ENCODE peak calls at places on chromosomes 2 and 18, in ten cellular contexts. X, H, M, B, O, U, E, S, Z and W are unnamed samples.

GRCh38 chr2:23375448-23375847 is 9.5 kb upstream of the KLHL29 start:
- DNase-seq in S (no peak), X (no peak), B (no peak), E (no peak), O (no peak), U (no peak), M (no peak), H (no peak), Z (peak; percentile 51), W (no peak)

GRCh38 chr2:112615051-112615450 is 30.6 kb downstream of the CHCHD5 start:
- DNase-seq in X (peak; percentile 30), U (no peak), B (no peak), Z (no peak), E (no peak), O (no peak), H (no peak), M (no peak), S (no peak), W (no peak)

GRCh38 chr2:61763605-61764034 is 90.2 kb downstream of the FAM161A start:
- DNase-seq in S (peak; percentile 78), U (peak; percentile 93), H (peak; percentile 88), Z (peak; percentile 93), X (peak; percentile 94), O (no peak), M (no peak), B (peak; percentile 80), E (no peak), W (no peak)

GRCh38 chr2:36456227-36456788 is 100.7 kb downstream of the CRIM1 start:
- DNase-seq in Z (peak; percentile 91), E (no peak), U (peak; percentile 81), B (peak; percentile 72), M (no peak), O (peak; percentile 58), H (peak; percentile 53), X (peak; percentile 80), S (peak; percentile 61), W (peak; percentile 62)

GRCh38 chr2:220270506-220271070 is 643.2 kb downstream of the SLC4A3 start:
- DNase-seq in S (no peak), X (no peak), B (no peak), U (no peak), E (no peak), M (no peak), O (no peak), H (no peak), Z (no peak), W (no peak)

GRCh38 chr2:63763336-63764056 is 78.2 kb upstream of the UGP2 start:
- DNase-seq in Z (peak; percentile 15), X (no peak), B (no peak), U (no peak), M (no peak), O (no peak), S (no peak), H (no peak), E (no peak), W (no peak)

GRCh38 chr2:19685713-19686112 is 216.1 kb downstream of the TTC32 start:
- DNase-seq in S (no peak), Z (no peak), M (no peak), E (no peak), H (no peak), O (no peak), B (no peak), U (no peak), X (no peak), W (peak; percentile 58)

GRCh38 chr18:3450358-3451107 is 561 bp downstream of the TGIF1 start:
- DNase-seq in O (peak; percentile 72), B (peak; percentile 74), E (peak; percentile 37), Z (peak; percentile 88), M (peak; percentile 23), U (peak; percentile 88), X (peak; percentile 92), S (peak; percentile 71), H (peak; percentile 53), W (peak; percentile 81)

GRCh38 chr2:31287681-31288080 is 53.7 kb downstream of the EHD3 start:
- DNase-seq in S (no peak), U (no peak), O (no peak), X (no peak), M (no peak), H (no peak), E (no peak), Z (peak; percentile 74), B (peak; percentile 14), W (peak; percentile 87)

GRCh38 chr2:127893494-127893893 is 7.7 kb upstream of the AMMECR1L start:
- DNase-seq in E (no peak), Z (no peak), U (no peak), H (no peak), M (no peak), S (no peak), B (no peak), O (no peak), X (no peak), W (no peak)

DNA sequence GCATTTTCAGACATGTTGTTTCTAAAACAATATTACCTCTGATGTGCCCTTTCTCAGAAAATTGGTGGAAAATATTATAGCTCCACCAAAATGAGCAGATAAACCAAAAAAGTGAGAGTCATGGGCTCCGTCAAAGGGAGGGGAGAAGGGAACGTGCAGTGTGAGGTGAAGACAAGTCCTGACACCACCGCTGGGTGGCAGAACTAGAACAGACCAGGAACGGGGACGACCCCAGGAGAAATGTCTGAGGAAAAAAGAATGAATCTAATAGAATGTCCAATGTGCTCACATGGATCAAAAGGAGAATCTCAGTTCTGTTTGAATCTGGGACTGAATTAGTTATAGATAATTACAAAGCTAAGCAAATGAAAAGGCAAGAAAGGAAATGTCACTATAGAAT is 22.6 kb upstream of the BCL2 start:
- DNase-seq in M (no peak), U (no peak), B (no peak), X (no peak), O (peak; percentile 40), Z (peak; percentile 53), E (no peak), H (no peak), S (no peak), W (no peak)
- H3K36me3 ChIP-seq in M (peaks cover 26% of the 10 kb centered on the region), U (peaks cover 4% of the 10 kb centered on the region), B (peaks cover 55% of the 10 kb centered on the region), X (peaks cover 9% of the 10 kb centered on the region), O (peaks cover 15% of the 10 kb centered on the region), Z (peaks cover 27% of the 10 kb centered on the region), E (peaks cover 90% of the 10 kb centered on the region), H (peaks cover 67% of the 10 kb centered on the region), S (peaks cover 26% of the 10 kb centered on the region), W (peaks cover 77% of the 10 kb centered on the region)

GRCh38 chr2:71331581-71332412 is at the start of gene ZNF638:
- DNase-seq in E (peak; percentile 52), Z (peak; percentile 95), X (peak; percentile 96), S (peak; percentile 89), U (peak; percentile 97), M (peak; percentile 93), B (peak; percentile 78), O (peak; percentile 82), H (peak; percentile 96), W (peak; percentile 98)

GRCh38 chr2:71332413-71332866 is 858 bp downstream of the ZNF638 start:
- DNase-seq in U (no peak), Z (no peak), X (no peak), E (no peak), O (no peak), H (no peak), B (no peak), S (no peak), M (no peak), W (no peak)

GRCh38 chr2:71336384-71336783 is 4.8 kb downstream of the ZNF638 start:
- DNase-seq in E (no peak), M (no peak), Z (no peak), X (no peak), S (no peak), U (no peak), B (no peak), O (no peak), H (no peak), W (no peak)

GRCh38 chr2:71330585-71331330 is 824 bp upstream of the ZNF638 start:
- DNase-seq in O (no peak), Z (peak; percentile 60), U (no peak), X (no peak), M (no peak), B (no peak), S (no peak), H (no peak), E (no peak), W (no peak)

DNA sequence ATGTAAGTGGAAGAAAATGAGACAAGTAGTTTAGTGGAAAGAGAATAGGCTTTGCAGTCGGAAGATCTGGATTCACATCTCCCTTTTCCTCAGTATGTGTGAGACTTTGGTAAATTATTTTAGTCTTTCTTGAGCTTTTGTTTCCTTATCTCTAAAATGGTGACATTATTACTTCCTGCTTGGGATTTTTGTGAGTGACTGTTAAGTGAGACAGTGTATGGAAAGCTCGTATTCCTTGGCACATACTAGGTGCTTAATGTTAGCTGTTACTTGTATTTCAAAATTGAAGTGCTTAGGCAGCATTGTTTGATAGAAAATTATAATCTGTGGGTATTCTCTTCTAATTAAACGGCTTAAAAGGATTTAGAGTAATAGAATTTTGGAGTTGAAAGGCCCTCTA is 2.0 kb downstream of the ZNF638 start:
- DNase-seq in X (no peak), E (no peak), H (no peak), S (no peak), O (no peak), Z (no peak), M (no peak), B (no peak), U (no peak), W (no peak)
- H3K27ac ChIP-seq in X (no peak overlapping the region), E (peak overlapping the region; percentile 99), H (no peak overlapping the region), S (no peak overlapping the region), O (no peak overlapping the region), Z (no peak overlapping the region), M (no peak overlapping the region), B (no peak overlapping the region), U (peak overlapping the region; percentile 95), W (no peak overlapping the region)

GRCh38 chr2:215361211-215361875 is 49.5 kb downstream of the ATIC start:
- DNase-seq in S (no peak), Z (peak; percentile 25), O (no peak), M (no peak), X (no peak), E (no peak), H (no peak), B (no peak), U (no peak), W (no peak)
- H3K36me3 ChIP-seq in S (peaks cover 16% of the 10 kb centered on the region), Z (peaks cover 34% of the 10 kb centered on the region), O (no peaks in the 10 kb centered on the region), M (peaks cover 17% of the 10 kb centered on the region), X (peaks cover 68% of the 10 kb centered on the region), E (peaks cover 66% of the 10 kb centered on the region), H (peaks cover 73% of the 10 kb centered on the region), B (peaks cover 69% of the 10 kb centered on the region), U (peaks cover 3% of the 10 kb centered on the region), W (peaks cover 75% of the 10 kb centered on the region)

GRCh38 chr18:13661779-13662271 is 64.5 kb downstream of the FAM210A start:
- DNase-seq in B (no peak), M (no peak), S (no peak), H (no peak), Z (peak; percentile 4), X (no peak), U (no peak), E (no peak), O (no peak), W (no peak)

GRCh38 chr18:13660510-13660909 is 65.8 kb downstream of the FAM210A start:
- DNase-seq in O (peak; percentile 26), E (no peak), S (no peak), B (no peak), U (no peak), M (no peak), Z (peak; percentile 75), X (no peak), H (no peak), W (no peak)

GRCh38 chr18:13657974-13658373 is 68.4 kb downstream of the FAM210A start:
- DNase-seq in X (no peak), Z (no peak), O (no peak), E (no peak), S (no peak), U (no peak), M (no peak), B (no peak), H (peak; percentile 42), W (no peak)

GRCh38 chr18:13658444-13659204 is 67.7 kb downstream of the FAM210A start:
- DNase-seq in M (no peak), O (no peak), X (no peak), E (no peak), H (no peak), U (no peak), B (no peak), Z (no peak), S (no peak), W (no peak)

GRCh38 chr18:13661051-13661778 is 65.1 kb downstream of the FAM210A start:
- DNase-seq in B (no peak), E (no peak), S (no peak), U (no peak), Z (no peak), H (no peak), X (no peak), M (no peak), O (no peak), W (no peak)
- H3K27ac ChIP-seq in B (no peak overlapping the region), E (no peak overlapping the region), S (no peak overlapping the region), U (no peak overlapping the region), Z (peak overlapping the region; percentile 51), H (no peak overlapping the region), X (no peak overlapping the region), M (no peak overlapping the region), O (no peak overlapping the region), W (no peak overlapping the region)